ENCODE peak calls at places on chromosomes 6 and 20, in five cellular contexts. One of them, this sample, is unnamed.

GRCh38 chr6:55433446-55434130 is 106.3 kb downstream of the GFRAL start:
- DNase-seq in SHP77: no peak
- DNase-seq in fibroblast of mammary gland: peak
- DNase-seq in stimulated activated CD8-positive, alpha-beta memory T cell treated with anti-CD3 and anti-CD28 coated beads, Interleukin-12 subunit alpha, Interleukin-12 subunit beta, amount 100 ng/mL, for 1 hour: no peak
- DNase-seq in GM04504: peak
- DNase-seq in this sample: no peak

GRCh38 chr6:149600508-149600907 is 34.3 kb downstream of the GINM1 start:
- DNase-seq in fibroblast of mammary gland: no peak
- DNase-seq in stimulated activated CD8-positive, alpha-beta memory T cell treated with anti-CD3 and anti-CD28 coated beads, Interleukin-12 subunit alpha, Interleukin-12 subunit beta, amount 100 ng/mL, for 1 hour: no peak
- DNase-seq in GM04504: no peak
- DNase-seq in SHP77: no peak
- DNase-seq in this sample: no peak

GRCh38 chr6:130282234-130282995 is 59.7 kb upstream of the SAMD3 start:
- DNase-seq in fibroblast of mammary gland: peak
- DNase-seq in GM04504: no peak
- DNase-seq in stimulated activated CD8-positive, alpha-beta memory T cell treated with anti-CD3 and anti-CD28 coated beads, Interleukin-12 subunit alpha, Interleukin-12 subunit beta, amount 100 ng/mL, for 1 hour: peak
- DNase-seq in SHP77: no peak
- DNase-seq in this sample: no peak

GRCh38 chr6:136529655-136530054 is 20.6 kb downstream of the MAP7 start:
- DNase-seq in GM04504: no peak
- DNase-seq in fibroblast of mammary gland: no peak
- DNase-seq in SHP77: no peak
- DNase-seq in stimulated activated CD8-positive, alpha-beta memory T cell treated with anti-CD3 and anti-CD28 coated beads, Interleukin-12 subunit alpha, Interleukin-12 subunit beta, amount 100 ng/mL, for 1 hour: no peak
- DNase-seq in this sample: no peak

GRCh38 chr6:47592466-47592865 is 105.9 kb upstream of the ADGRF4 start:
- DNase-seq in SHP77: no peak
- DNase-seq in GM04504: no peak
- DNase-seq in fibroblast of mammary gland: no peak
- DNase-seq in stimulated activated CD8-positive, alpha-beta memory T cell treated with anti-CD3 and anti-CD28 coated beads, Interleukin-12 subunit alpha, Interleukin-12 subunit beta, amount 100 ng/mL, for 1 hour: no peak
- DNase-seq in this sample: no peak

GRCh38 chr20:23166563-23166962 is 80.4 kb upstream of the CD93 start:
- DNase-seq in stimulated activated CD8-positive, alpha-beta memory T cell treated with anti-CD3 and anti-CD28 coated beads, Interleukin-12 subunit alpha, Interleukin-12 subunit beta, amount 100 ng/mL, for 1 hour: no peak
- DNase-seq in fibroblast of mammary gland: no peak
- DNase-seq in GM04504: no peak
- DNase-seq in SHP77: no peak
- DNase-seq in this sample: no peak

GRCh38 chr20:32898721-32899120 is 40.0 kb downstream of the EFCAB8 start:
- DNase-seq in SHP77: no peak
- DNase-seq in stimulated activated CD8-positive, alpha-beta memory T cell treated with anti-CD3 and anti-CD28 coated beads, Interleukin-12 subunit alpha, Interleukin-12 subunit beta, amount 100 ng/mL, for 1 hour: no peak
- DNase-seq in fibroblast of mammary gland: peak
- DNase-seq in GM04504: peak
- DNase-seq in this sample: no peak

GRCh38 chr20:4633379-4633778 is 88.3 kb upstream of the PRND start:
- DNase-seq in GM04504: no peak
- DNase-seq in fibroblast of mammary gland: peak
- DNase-seq in stimulated activated CD8-positive, alpha-beta memory T cell treated with anti-CD3 and anti-CD28 coated beads, Interleukin-12 subunit alpha, Interleukin-12 subunit beta, amount 100 ng/mL, for 1 hour: no peak
- DNase-seq in SHP77: no peak
- DNase-seq in this sample: no peak

GRCh38 chr20:15036938-15037337 is 699.5 kb upstream of the FLRT3 start:
- DNase-seq in stimulated activated CD8-positive, alpha-beta memory T cell treated with anti-CD3 and anti-CD28 coated beads, Interleukin-12 subunit alpha, Interleukin-12 subunit beta, amount 100 ng/mL, for 1 hour: no peak
- DNase-seq in SHP77: no peak
- DNase-seq in fibroblast of mammary gland: no peak
- DNase-seq in GM04504: no peak
- DNase-seq in this sample: no peak

GRCh38 chr20:24778585-24779031 is 170.5 kb upstream of the CST7 start:
- DNase-seq in GM04504: no peak
- DNase-seq in fibroblast of mammary gland: no peak
- DNase-seq in stimulated activated CD8-positive, alpha-beta memory T cell treated with anti-CD3 and anti-CD28 coated beads, Interleukin-12 subunit alpha, Interleukin-12 subunit beta, amount 100 ng/mL, for 1 hour: no peak
- DNase-seq in SHP77: no peak
- DNase-seq in this sample: no peak